ENCODE peak calls at places on chromosome 15, in five cellular contexts. N is left colon; A is T-cell; G is stimulated activated CD4-positive, alpha-beta T cell treated with anti-CD3 and anti-CD28 coated beads, Interleukin-12 subunit alpha, Interleukin-12 subunit beta, amount 100 ng/mL, for 48 hours; P is AG09309. U is an unnamed sample.

GRCh38 chr15:21270474-21270873 is 169.8 kb downstream of the POTEB3 start:
- DNase-seq in N (no peak), A (no peak), G (no peak), P (no peak), U (no peak)

GRCh38 chr15:66573719-66574641 is 8.2 kb upstream of the LCTL start:
- DNase-seq in N (no peak), A (no peak), G (no peak), P (peak), U (no peak)

GRCh38 chr15:79804833-79805232 is 92.0 kb downstream of the MTHFS start:
- DNase-seq in N (no peak), A (no peak), G (no peak), P (no peak), U (no peak)

GRCh38 chr15:77630956-77631789 is 1.5 kb downstream of the LINGO1 start:
- DNase-seq in N (no peak), A (no peak), G (no peak), P (no peak), U (peak)

GRCh38 chr15:79004336-79004735 is 59.5 kb upstream of the CTSH start:
- DNase-seq in N (peak), A (no peak), G (no peak), P (no peak), U (no peak)

GRCh38 chr15:95996494-95996893 is 334.0 kb upstream of the NR2F2 start:
- DNase-seq in N (no peak), A (no peak), G (no peak), P (no peak), U (no peak)

GRCh38 chr15:50358805-50359204 is 3.8 kb upstream of the GABPB1 start:
- DNase-seq in N (peak), A (no peak), G (no peak), P (no peak), U (no peak)

GRCh38 chr15:43517354-43518072 is at the start of gene MAP1A:
- DNase-seq in N (peak), A (no peak), G (no peak), P (no peak), U (peak)

GRCh38 chr15:101689901-101690300 is 34.4 kb downstream of the TARS3 start:
- DNase-seq in N (no peak), A (no peak), G (no peak), P (no peak), U (no peak)

GRCh38 chr15:68807249-68807648 is 13.4 kb downstream of the ANP32A start:
- DNase-seq in N (no peak), A (no peak), G (no peak), P (no peak), U (no peak)

GRCh38 chr15:67511606-67512005 is 9.3 kb upstream of the C15orf61 start:
- DNase-seq in N (no peak), A (no peak), G (no peak), P (no peak), U (no peak)

GRCh38 chr15:57444877-57445513 is 68.7 kb downstream of the CGNL1 start:
- DNase-seq in N (no peak), A (no peak), G (no peak), P (no peak), U (no peak)

GRCh38 chr15:69393831-69394491 is 20.2 kb upstream of the KIF23 start:
- DNase-seq in N (no peak), A (no peak), G (no peak), P (no peak), U (no peak)

GRCh38 chr15:78675617-78676360 is 34.8 kb upstream of the CHRNB4 start:
- DNase-seq in N (no peak), A (no peak), G (no peak), P (no peak), U (no peak)

GRCh38 chr15:58457466-58457965 is 25.7 kb downstream of the LIPC start:
- DNase-seq in N (no peak), A (no peak), G (peak), P (peak), U (no peak)

GRCh38 chr15:46795685-46796084 is 921.6 kb upstream of the SEMA6D start:
- DNase-seq in N (no peak), A (no peak), G (no peak), P (no peak), U (no peak)

GRCh38 chr15:78241017-78241416 is 6.7 kb upstream of the ACSBG1 start:
- DNase-seq in N (peak), A (peak), G (peak), P (peak), U (peak)

GRCh38 chr15:96462768-96463167 is 132.3 kb downstream of the NR2F2 start:
- DNase-seq in N (no peak), A (no peak), G (no peak), P (no peak), U (no peak)

GRCh38 chr15:69017978-69018377 is 3.5 kb downstream of the NOX5 start:
- DNase-seq in N (no peak), A (no peak), G (no peak), P (no peak), U (no peak)

GRCh38 chr15:93722165-93722564 is 509.2 kb upstream of the MCTP2 start:
- DNase-seq in N (no peak), A (no peak), G (no peak), P (no peak), U (no peak)

GRCh38 chr15:52651868-52652267 is 27.3 kb downstream of the ATOSA start:
- DNase-seq in N (peak), A (peak), G (peak), P (peak), U (peak)

GRCh38 chr15:86178845-86179244 is 99.2 kb downstream of the AGBL1 start:
- DNase-seq in N (no peak), A (no peak), G (no peak), P (no peak), U (no peak)

GRCh38 chr15:50250789-50251394 is 14.6 kb downstream of the HDC start:
- DNase-seq in N (no peak), A (no peak), G (no peak), P (no peak), U (no peak)

U was measured in hypothalamus.